ENCODE peak calls at places on chromosomes 12 and 14, in ten cellular contexts. One of them, this sample, is unnamed.

GRCh38 chr14:88184956-88185355 is 138.1 kb downstream of the KCNK10 start:
- DNase-seq in brain pericyte: no peak
- DNase-seq in colonic mucosa: no peak
- DNase-seq in HFF-Myc: no peak
- DNase-seq in left ventricle myocardium inferior: no peak
- DNase-seq in D721Med: no peak
- DNase-seq in A172: no peak
- DNase-seq in stimulated activated CD8-positive, alpha-beta memory T cell treated with anti-CD3 and anti-CD28 coated beads, Interleukin-7, amount 100 ng/mL, for 4 hours: no peak
- DNase-seq in GM23248: no peak
- DNase-seq in HFFc6: no peak
- DNase-seq in this sample: no peak

GRCh38 chr12:88538250-88538649 is 42.0 kb downstream of the KITLG start:
- DNase-seq in brain pericyte: no peak
- DNase-seq in colonic mucosa: no peak
- DNase-seq in HFF-Myc: no peak
- DNase-seq in left ventricle myocardium inferior: no peak
- DNase-seq in D721Med: no peak
- DNase-seq in A172: no peak
- DNase-seq in stimulated activated CD8-positive, alpha-beta memory T cell treated with anti-CD3 and anti-CD28 coated beads, Interleukin-7, amount 100 ng/mL, for 4 hours: no peak
- DNase-seq in GM23248: no peak
- DNase-seq in HFFc6: no peak
- DNase-seq in this sample: no peak

GRCh38 chr12:61308220-61308619 is 952.0 kb upstream of the USP15 start:
- DNase-seq in brain pericyte: no peak
- DNase-seq in colonic mucosa: no peak
- DNase-seq in HFF-Myc: no peak
- DNase-seq in left ventricle myocardium inferior: no peak
- DNase-seq in D721Med: no peak
- DNase-seq in A172: no peak
- DNase-seq in stimulated activated CD8-positive, alpha-beta memory T cell treated with anti-CD3 and anti-CD28 coated beads, Interleukin-7, amount 100 ng/mL, for 4 hours: no peak
- DNase-seq in GM23248: no peak
- DNase-seq in HFFc6: no peak
- DNase-seq in this sample: no peak

GRCh38 chr12:104752016-104752415 is 206.1 kb downstream of the SLC41A2 start:
- DNase-seq in brain pericyte: no peak
- DNase-seq in colonic mucosa: no peak
- DNase-seq in HFF-Myc: no peak
- DNase-seq in left ventricle myocardium inferior: no peak
- DNase-seq in D721Med: no peak
- DNase-seq in A172: no peak
- DNase-seq in stimulated activated CD8-positive, alpha-beta memory T cell treated with anti-CD3 and anti-CD28 coated beads, Interleukin-7, amount 100 ng/mL, for 4 hours: no peak
- DNase-seq in GM23248: no peak
- DNase-seq in HFFc6: no peak
- DNase-seq in this sample: no peak

GRCh38 chr12:92503029-92503931 is 199.5 kb upstream of the PLEKHG7 start:
- DNase-seq in brain pericyte: no peak
- DNase-seq in colonic mucosa: no peak
- DNase-seq in HFF-Myc: no peak
- DNase-seq in left ventricle myocardium inferior: no peak
- DNase-seq in D721Med: no peak
- DNase-seq in A172: no peak
- DNase-seq in stimulated activated CD8-positive, alpha-beta memory T cell treated with anti-CD3 and anti-CD28 coated beads, Interleukin-7, amount 100 ng/mL, for 4 hours: no peak
- DNase-seq in GM23248: no peak
- DNase-seq in HFFc6: no peak
- DNase-seq in this sample: peak; percentile 13

GRCh38 chr12:31682136-31682962 is 22.9 kb downstream of the ETFBKMT start:
- DNase-seq in brain pericyte: peak; percentile 63
- DNase-seq in colonic mucosa: peak; percentile 71
- DNase-seq in HFF-Myc: peak; percentile 81
- DNase-seq in left ventricle myocardium inferior: peak; percentile 23
- DNase-seq in D721Med: peak; percentile 21
- DNase-seq in A172: peak; percentile 88
- DNase-seq in stimulated activated CD8-positive, alpha-beta memory T cell treated with anti-CD3 and anti-CD28 coated beads, Interleukin-7, amount 100 ng/mL, for 4 hours: peak; percentile 42
- DNase-seq in GM23248: peak; percentile 71
- DNase-seq in HFFc6: peak; percentile 73
- DNase-seq in this sample: peak; percentile 12

GRCh38 chr12:42638697-42639096 is 49.2 kb upstream of the PRICKLE1 start:
- DNase-seq in brain pericyte: no peak
- DNase-seq in colonic mucosa: no peak
- DNase-seq in HFF-Myc: no peak
- DNase-seq in left ventricle myocardium inferior: no peak
- DNase-seq in D721Med: no peak
- DNase-seq in A172: no peak
- DNase-seq in stimulated activated CD8-positive, alpha-beta memory T cell treated with anti-CD3 and anti-CD28 coated beads, Interleukin-7, amount 100 ng/mL, for 4 hours: no peak
- DNase-seq in GM23248: no peak
- DNase-seq in HFFc6: no peak
- DNase-seq in this sample: no peak

GRCh38 chr12:48185181-48185919 is 1.9 kb downstream of the CCDC184 start:
- DNase-seq in brain pericyte: no peak
- DNase-seq in colonic mucosa: no peak
- DNase-seq in HFF-Myc: no peak
- DNase-seq in left ventricle myocardium inferior: no peak
- DNase-seq in D721Med: no peak
- DNase-seq in A172: no peak
- DNase-seq in stimulated activated CD8-positive, alpha-beta memory T cell treated with anti-CD3 and anti-CD28 coated beads, Interleukin-7, amount 100 ng/mL, for 4 hours: no peak
- DNase-seq in GM23248: peak; percentile 54
- DNase-seq in HFFc6: no peak
- DNase-seq in this sample: no peak

GRCh38 chr12:16347391-16348298 is at the start of gene MGST1:
- DNase-seq in brain pericyte: peak; percentile 7
- DNase-seq in colonic mucosa: peak; percentile 82
- DNase-seq in HFF-Myc: no peak
- DNase-seq in left ventricle myocardium inferior: peak; percentile 62
- DNase-seq in D721Med: no peak
- DNase-seq in A172: peak; percentile 15
- DNase-seq in stimulated activated CD8-positive, alpha-beta memory T cell treated with anti-CD3 and anti-CD28 coated beads, Interleukin-7, amount 100 ng/mL, for 4 hours: no peak
- DNase-seq in GM23248: peak; percentile 81
- DNase-seq in HFFc6: peak; percentile 28
- DNase-seq in this sample: no peak